ENCODE peak calls at places on chromosomes 12 and 14, in nine cellular contexts. U, D, Y, F, N, W, E, H and B are unnamed samples.

GRCh38 chr12:72995616-72996015 is 723.4 kb downstream of the TRHDE start:
- DNase-seq in U (no peak), D (no peak), Y (no peak), F (no peak), N (no peak), W (no peak), E (no peak), H (no peak), B (no peak)

GRCh38 chr14:31692376-31692781 is 131.2 kb downstream of the NUBPL start:
- DNase-seq in U (peak), D (no peak), Y (no peak), F (no peak), N (no peak), W (no peak), E (peak), H (peak), B (peak)

GRCh38 chr12:14871886-14872285 is 13.8 kb downstream of the MGP start:
- DNase-seq in U (no peak), D (no peak), Y (no peak), F (no peak), N (no peak), W (no peak), E (no peak), H (no peak), B (no peak)

GRCh38 chr14:93962701-93963601 is 13.4 kb downstream of the ASB2 start:
- DNase-seq in U (no peak), D (peak), Y (no peak), F (peak), N (peak), W (no peak), E (peak), H (peak), B (no peak)

GRCh38 chr12:110739488-110739887 is 3.2 kb downstream of the PPP1CC start:
- DNase-seq in U (no peak), D (peak), Y (no peak), F (no peak), N (no peak), W (no peak), E (no peak), H (no peak), B (no peak)

GRCh38 chr12:110102255-110102654 is 21.9 kb upstream of the IFT81 start:
- DNase-seq in U (peak), D (peak), Y (peak), F (no peak), N (no peak), W (no peak), E (peak), H (peak), B (peak)

GRCh38 chr12:24728366-24728765 is 220.5 kb downstream of the BCAT1 start:
- DNase-seq in U (peak), D (peak), Y (peak), F (no peak), N (no peak), W (no peak), E (peak), H (peak), B (peak)

GRCh38 chr12:28089363-28089762 is 100.9 kb upstream of the CCDC91 start:
- DNase-seq in U (peak), D (no peak), Y (peak), F (no peak), N (no peak), W (no peak), E (peak), H (peak), B (peak)

GRCh38 chr12:113407931-113408585 is 4.4 kb upstream of the SDS start:
- DNase-seq in U (peak), D (no peak), Y (no peak), F (no peak), N (no peak), W (no peak), E (peak), H (peak), B (peak)

GRCh38 chr12:25959069-25959961 is 833 bp downstream of the RASSF8 start:
- DNase-seq in U (peak), D (no peak), Y (peak), F (peak), N (no peak), W (peak), E (peak), H (peak), B (peak)

GRCh38 chr12:129145381-129145780 is 292.1 kb downstream of the GLT1D1 start:
- DNase-seq in U (no peak), D (no peak), Y (no peak), F (no peak), N (no peak), W (no peak), E (no peak), H (no peak), B (no peak)

GRCh38 chr12:132386926-132387497 is 57.6 kb upstream of the GALNT9 start:
- DNase-seq in U (no peak), D (no peak), Y (no peak), F (no peak), N (no peak), W (no peak), E (no peak), H (no peak), B (no peak)

GRCh38 chr14:73662439-73663056 is 17.8 kb downstream of the DNAL1 start:
- DNase-seq in U (peak), D (no peak), Y (peak), F (no peak), N (no peak), W (no peak), E (peak), H (peak), B (peak)

GRCh38 chr14:92632546-92633273 is 115.7 kb downstream of the LGMN start:
- DNase-seq in U (no peak), D (no peak), Y (no peak), F (peak), N (no peak), W (no peak), E (no peak), H (no peak), B (no peak)

GRCh38 chr14:50008562-50009355 is 107.6 kb downstream of the VCPKMT start:
- DNase-seq in U (peak), D (no peak), Y (peak), F (no peak), N (no peak), W (no peak), E (no peak), H (peak), B (no peak)

GRCh38 chr12:90253674-90254181 is 545.1 kb upstream of the ATP2B1 start:
- DNase-seq in U (peak), D (no peak), Y (peak), F (peak), N (peak), W (peak), E (peak), H (peak), B (peak)

GRCh38 chr12:102567031-102567985 is 86.9 kb upstream of the IGF1 start:
- DNase-seq in U (peak), D (no peak), Y (peak), F (no peak), N (no peak), W (no peak), E (peak), H (peak), B (peak)

GRCh38 chr14:102039157-102039556 is 47.7 kb downstream of the HSP90AA1 start:
- DNase-seq in U (no peak), D (no peak), Y (no peak), F (no peak), N (no peak), W (no peak), E (no peak), H (no peak), B (no peak)

GRCh38 chr14:73238262-73238852 is 1.1 kb downstream of the PAPLN start:
- DNase-seq in U (peak), D (no peak), Y (no peak), F (no peak), N (no peak), W (no peak), E (peak), H (peak), B (peak)

GRCh38 chr14:70707138-70708038 is 65.7 kb downstream of the TTC9 start:
- DNase-seq in U (peak), D (peak), Y (peak), F (no peak), N (no peak), W (no peak), E (peak), H (peak), B (peak)

GRCh38 chr14:99822800-99823455 is 29.7 kb downstream of the EML1 start:
- DNase-seq in U (peak), D (no peak), Y (no peak), F (no peak), N (no peak), W (no peak), E (no peak), H (no peak), B (no peak)

GRCh38 chr12:110453569-110454296 is 3.6 kb upstream of the ARPC3 start:
- DNase-seq in U (no peak), D (no peak), Y (no peak), F (no peak), N (no peak), W (no peak), E (no peak), H (no peak), B (no peak)

GRCh38 chr14:72708708-72709475 is 185.0 kb downstream of the DPF3 start:
- DNase-seq in U (no peak), D (no peak), Y (no peak), F (no peak), N (no peak), W (no peak), E (no peak), H (no peak), B (no peak)

GRCh38 chr12:131950182-131950913 is 606 bp downstream of the EP400 start:
- DNase-seq in U (peak), D (peak), Y (no peak), F (no peak), N (no peak), W (peak), E (peak), H (no peak), B (no peak)

GRCh38 chr12:51480978-51481377 is 56.3 kb downstream of the SLC4A8 start:
- DNase-seq in U (no peak), D (no peak), Y (no peak), F (no peak), N (no peak), W (no peak), E (no peak), H (no peak), B (no peak)

GRCh38 chr12:105935981-105936380 is 202.8 kb downstream of the NUAK1 start:
- DNase-seq in U (peak), D (no peak), Y (no peak), F (no peak), N (no peak), W (no peak), E (peak), H (peak), B (peak)

GRCh38 chr12:93851245-93851665 is 174.1 kb downstream of the CRADD start:
- DNase-seq in U (no peak), D (no peak), Y (no peak), F (no peak), N (peak), W (no peak), E (no peak), H (no peak), B (no peak)

GRCh38 chr14:105525861-105526780 is at the start of gene TMEM121:
- DNase-seq in U (peak), D (no peak), Y (peak), F (peak), N (peak), W (no peak), E (peak), H (no peak), B (no peak)

GRCh38 chr14:68789002-68789797 is 3.7 kb downstream of the ZFP36L1 start:
- DNase-seq in U (peak), D (peak), Y (peak), F (peak), N (peak), W (peak), E (peak), H (peak), B (peak)
- H3K4me3 ChIP-seq in U (peak), D (peak), Y (peak), F (peak), N (peak), W (peak), E (peak), H (peak), B (peak)

GRCh38 chr12:46367351-46368029 is 5.1 kb downstream of the SLC38A2 start:
- DNase-seq in U (no peak), D (no peak), Y (no peak), F (no peak), N (no peak), W (no peak), E (peak), H (peak), B (no peak)

GRCh38 chr12:46366771-46367170 is 5.8 kb downstream of the SLC38A2 start:
- DNase-seq in U (no peak), D (no peak), Y (no peak), F (no peak), N (no peak), W (no peak), E (peak), H (peak), B (no peak)

GRCh38 chr12:46364300-46364696 is 8.3 kb downstream of the SLC38A2 start:
- DNase-seq in U (no peak), D (no peak), Y (no peak), F (no peak), N (no peak), W (no peak), E (no peak), H (peak), B (no peak)

GRCh38 chr12:46364777-46365580 is 7.6 kb downstream of the SLC38A2 start:
- DNase-seq in U (peak), D (no peak), Y (peak), F (no peak), N (no peak), W (no peak), E (peak), H (peak), B (peak)

DNA sequence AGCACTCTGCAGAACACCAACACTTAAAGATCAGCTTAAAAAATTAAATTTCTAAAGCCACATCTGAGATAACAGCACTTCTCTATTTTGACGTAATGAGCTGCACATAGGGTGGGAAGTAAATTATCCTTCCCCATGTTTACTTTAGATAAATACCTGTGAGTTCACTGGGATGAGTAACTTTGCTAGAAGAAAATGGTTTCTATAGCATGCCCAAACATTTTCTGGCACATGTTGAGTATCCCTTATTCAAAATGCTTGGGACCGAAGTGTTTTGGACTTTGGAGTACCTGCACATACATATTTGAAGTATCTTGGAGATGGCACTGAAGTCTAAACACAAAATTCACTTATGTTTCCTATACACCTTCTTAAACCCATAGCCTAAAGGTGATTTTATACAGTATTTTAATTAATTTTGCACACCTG is 6.6 kb downstream of the SLC38A2 start:
- DNase-seq in U (no peak), D (no peak), Y (no peak), F (no peak), N (no peak), W (no peak), E (peak), H (peak), B (peak)
- H3K4me3 ChIP-seq in U (peak), D (no peak), Y (peak), F (no peak), N (no peak), W (peak), E (peak), H (peak), B (no peak)

GRCh38 chr12:13258212-13258611 is 61.7 kb downstream of the EMP1 start:
- DNase-seq in U (no peak), D (no peak), Y (no peak), F (no peak), N (no peak), W (no peak), E (peak), H (no peak), B (no peak)

GRCh38 chr12:13256705-13257045 is 60.1 kb downstream of the EMP1 start:
- DNase-seq in U (no peak), D (no peak), Y (no peak), F (no peak), N (no peak), W (no peak), E (no peak), H (no peak), B (no peak)

GRCh38 chr12:13254311-13254710 is 57.8 kb downstream of the EMP1 start:
- DNase-seq in U (no peak), D (no peak), Y (no peak), F (no peak), N (no peak), W (no peak), E (no peak), H (no peak), B (no peak)

GRCh38 chr12:13257356-13257875 is 60.9 kb downstream of the EMP1 start:
- DNase-seq in U (no peak), D (no peak), Y (no peak), F (no peak), N (no peak), W (no peak), E (no peak), H (no peak), B (no peak)

GRCh38 chr12:13255792-13256704 is 59.5 kb downstream of the EMP1 start:
- DNase-seq in U (peak), D (peak), Y (peak), F (peak), N (peak), W (peak), E (peak), H (peak), B (peak)
- H3K4me3 ChIP-seq in U (peak), D (no peak), Y (peak), F (no peak), N (no peak), W (peak), E (peak), H (peak), B (peak)

DNA sequence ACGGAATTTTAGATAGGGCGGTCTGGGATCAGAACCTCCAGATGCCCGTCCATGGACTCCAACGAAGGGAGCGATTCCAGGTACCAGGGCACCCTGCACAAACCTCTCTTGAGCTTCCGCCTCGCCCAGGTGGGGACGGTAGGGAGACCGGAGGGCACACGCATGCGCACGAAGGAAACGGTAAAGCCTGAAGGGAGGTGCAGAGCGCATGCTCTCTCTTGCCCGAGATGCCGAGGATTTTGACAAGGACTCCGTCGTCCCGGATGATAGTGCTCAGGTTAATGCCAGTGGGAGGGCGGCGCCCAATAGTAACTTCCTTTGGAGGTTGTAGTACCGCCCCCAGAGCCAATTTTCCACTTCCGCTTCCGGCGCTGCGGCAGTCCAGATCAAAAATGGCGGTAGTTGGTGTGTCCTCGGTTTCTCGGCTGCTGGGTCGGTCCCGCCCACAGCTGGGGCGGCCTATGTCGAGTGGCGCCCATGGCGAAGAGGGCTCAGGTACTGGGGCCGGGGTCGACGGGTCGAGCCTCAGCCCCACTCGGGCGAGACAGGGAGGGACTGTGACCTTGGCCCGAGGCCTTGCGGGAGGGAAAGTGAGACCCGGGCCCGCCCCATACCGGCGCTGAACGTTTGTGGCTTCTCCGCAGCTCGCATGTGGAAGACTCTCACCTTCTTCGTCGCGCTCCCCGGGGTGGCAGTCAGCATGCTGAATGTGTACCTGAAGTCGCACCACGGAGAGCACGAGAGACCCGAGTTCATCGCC is at the start of gene COX6A1:
- DNase-seq in U (peak), D (peak), Y (peak), F (peak), N (peak), W (peak), E (peak), H (peak), B (peak)
- H3K4me3 ChIP-seq in U (peak), D (peak), Y (peak), F (peak), N (peak), W (peak), E (peak), H (peak), B (peak)

GRCh38 chr12:122137681-122138080 is 36.3 kb downstream of the IL31 start:
- DNase-seq in U (no peak), D (peak), Y (no peak), F (no peak), N (no peak), W (no peak), E (no peak), H (no peak), B (no peak)

GRCh38 chr12:122137229-122137628 is 36.8 kb downstream of the IL31 start:
- DNase-seq in U (no peak), D (peak), Y (no peak), F (no peak), N (no peak), W (no peak), E (no peak), H (no peak), B (no peak)

GRCh38 chr12:122133192-122133950 is 40.6 kb downstream of the IL31 start:
- DNase-seq in U (no peak), D (no peak), Y (no peak), F (no peak), N (no peak), W (no peak), E (no peak), H (peak), B (no peak)

GRCh38 chr12:122138181-122138580 is 35.8 kb downstream of the IL31 start:
- DNase-seq in U (no peak), D (no peak), Y (no peak), F (no peak), N (no peak), W (no peak), E (no peak), H (no peak), B (no peak)

GRCh38 chr12:122135437-122136031 is 38.5 kb downstream of the IL31 start:
- DNase-seq in U (no peak), D (no peak), Y (no peak), F (no peak), N (no peak), W (no peak), E (no peak), H (no peak), B (no peak)
- H3K4me3 ChIP-seq in U (no peak), D (no peak), Y (no peak), F (no peak), N (no peak), W (no peak), E (no peak), H (no peak), B (no peak)

GRCh38 chr12:48828293-48828692 is 10.0 kb downstream of the CACNB3 start:
- DNase-seq in U (no peak), D (no peak), Y (no peak), F (no peak), N (no peak), W (no peak), E (no peak), H (no peak), B (no peak)

GRCh38 chr12:48827513-48828096 is 9.3 kb downstream of the CACNB3 start:
- DNase-seq in U (no peak), D (no peak), Y (no peak), F (no peak), N (no peak), W (no peak), E (no peak), H (no peak), B (no peak)

GRCh38 chr12:48832321-48833060 is 14.2 kb downstream of the CACNB3 start:
- DNase-seq in U (no peak), D (no peak), Y (no peak), F (no peak), N (no peak), W (no peak), E (no peak), H (no peak), B (no peak)

GRCh38 chr12:48828841-48829575 is 10.7 kb downstream of the CACNB3 start:
- DNase-seq in U (no peak), D (no peak), Y (no peak), F (no peak), N (no peak), W (no peak), E (no peak), H (no peak), B (no peak)

DNA sequence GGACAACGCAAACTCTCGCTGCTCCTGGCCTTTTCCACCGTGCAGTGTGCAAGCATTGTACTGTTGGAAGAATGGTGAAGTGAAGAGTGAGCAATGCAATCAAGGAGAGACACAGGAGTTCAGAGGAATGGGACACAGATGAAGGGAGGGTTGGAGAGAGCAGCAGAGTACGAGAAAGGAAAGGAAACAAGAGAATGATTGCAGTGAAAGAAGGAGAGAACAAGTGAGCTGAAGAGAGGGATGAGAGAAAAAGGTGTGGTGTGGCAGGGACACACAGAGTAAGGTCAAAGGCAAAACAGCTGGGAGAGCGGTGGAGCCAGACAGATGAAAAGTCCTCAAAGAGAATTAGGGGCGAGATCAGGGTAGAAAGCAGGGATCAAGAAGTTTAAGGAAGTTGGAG is 13.0 kb downstream of the CACNB3 start:
- DNase-seq in U (no peak), D (no peak), Y (no peak), F (no peak), N (no peak), W (no peak), E (no peak), H (no peak), B (no peak)
- H3K4me3 ChIP-seq in U (no peak), D (no peak), Y (no peak), F (no peak), N (no peak), W (no peak), E (no peak), H (no peak), B (no peak)